ENCODE peak calls at places on chromosomes 7 and 10, in five cellular contexts. N, L, H, I and Z are unnamed samples.

GRCh38 chr10:100969175-100970075 is at the start of gene SEMA4G:
- DNase-seq in N (peak; percentile 36), L (peak; percentile 34), H (peak; percentile 84), I (peak; percentile 23), Z (peak; percentile 22)

GRCh38 chr10:4990217-4990616 is 13.4 kb downstream of the AKR1C2 start:
- DNase-seq in N (no peak), L (no peak), H (no peak), I (no peak), Z (no peak)

GRCh38 chr10:100518761-100519241 is 860 bp downstream of the SEC31B start:
- DNase-seq in N (peak; percentile 73), L (peak; percentile 73), H (no peak), I (peak; percentile 48), Z (peak; percentile 63)

GRCh38 chr7:31027161-31027965 is 24.7 kb upstream of the ADCYAP1R1 start:
- DNase-seq in N (peak; percentile 23), L (no peak), H (peak; percentile 75), I (no peak), Z (no peak)

GRCh38 chr10:35004651-35005050 is 85.5 kb downstream of the CUL2 start:
- DNase-seq in N (no peak), L (peak; percentile 67), H (no peak), I (no peak), Z (no peak)

GRCh38 chr10:103090911-103091310 is 102.2 kb downstream of the NT5C2 start:
- DNase-seq in N (no peak), L (no peak), H (no peak), I (no peak), Z (no peak)

GRCh38 chr7:43220250-43220649 is 107.8 kb downstream of the HECW1 start:
- DNase-seq in N (peak; percentile 27), L (peak; percentile 30), H (no peak), I (no peak), Z (no peak)

GRCh38 chr7:257647-257992 is 32.4 kb upstream of the FOXL3 start:
- DNase-seq in N (no peak), L (no peak), H (no peak), I (no peak), Z (no peak)

GRCh38 chr7:100546129-100546867 is 7.3 kb downstream of the AGFG2 start:
- DNase-seq in N (no peak), L (peak; percentile 45), H (no peak), I (peak; percentile 72), Z (no peak)

GRCh38 chr10:59830601-59831259 is 75.6 kb downstream of the CCDC6 start:
- DNase-seq in N (peak; percentile 80), L (peak; percentile 88), H (no peak), I (no peak), Z (no peak)

GRCh38 chr7:90271753-90272152 is 26.8 kb downstream of the CFAP69 start:
- DNase-seq in N (peak; percentile 76), L (peak; percentile 70), H (no peak), I (no peak), Z (no peak)

GRCh38 chr10:119253433-119254174 is 46.2 kb downstream of the GRK5 start:
- DNase-seq in N (peak; percentile 92), L (peak; percentile 87), H (peak; percentile 65), I (no peak), Z (no peak)

GRCh38 chr10:21888959-21889358 is 114.6 kb downstream of the DNAJC1 start:
- DNase-seq in N (no peak), L (no peak), H (no peak), I (no peak), Z (peak; percentile 93)

GRCh38 chr7:129517931-129518330 is 15.6 kb downstream of the SMKR1 start:
- DNase-seq in N (no peak), L (no peak), H (no peak), I (no peak), Z (no peak)

GRCh38 chr10:93218386-93218785 is 144.7 kb downstream of the CYP26A1 start:
- DNase-seq in N (no peak), L (no peak), H (no peak), I (no peak), Z (no peak)

GRCh38 chr10:124152781-124153600 is 59.6 kb upstream of the CHST15 start:
- DNase-seq in N (peak; percentile 73), L (peak; percentile 95), H (peak; percentile 88), I (no peak), Z (peak; percentile 100)

GRCh38 chr7:134454277-134454676 is 4.6 kb downstream of the AKR1B1 start:
- DNase-seq in N (no peak), L (no peak), H (no peak), I (no peak), Z (no peak)
- H3K4me3 ChIP-seq in N (no peak overlapping the region), L (no peak overlapping the region), H (no peak overlapping the region), I (peak overlapping the region; percentile 0), Z (no peak overlapping the region)

DNA sequence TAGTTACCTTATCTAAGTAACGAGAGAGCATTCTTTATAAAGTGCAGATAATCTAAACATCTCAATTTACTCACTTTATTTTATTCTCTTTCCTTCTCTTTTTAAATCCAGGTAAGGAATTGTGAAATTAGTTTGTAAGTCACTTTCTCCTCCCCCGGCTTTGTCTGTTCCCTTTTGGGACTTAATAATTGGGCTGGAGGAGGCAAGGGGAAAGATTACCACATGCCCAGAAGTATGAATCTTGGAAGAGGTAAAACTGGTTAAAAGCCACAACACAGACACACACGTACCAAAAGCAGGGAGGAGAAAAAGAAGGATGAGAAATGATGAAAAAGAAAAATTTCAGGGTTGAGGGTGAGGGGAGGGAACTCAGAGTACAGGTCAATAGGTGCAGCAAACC is 63.3 kb upstream of the LRRC17 start:
- DNase-seq in N (no peak), L (no peak), H (no peak), I (no peak), Z (no peak)
- H3K4me3 ChIP-seq in N (no peak overlapping the region), L (no peak overlapping the region), H (no peak overlapping the region), I (no peak overlapping the region), Z (no peak overlapping the region)

GRCh38 chr7:33754933-33755928 is 150.1 kb upstream of the BMPER start:
- DNase-seq in N (no peak), L (no peak), H (no peak), I (no peak), Z (no peak)

GRCh38 chr7:33753881-33754525 is 151.3 kb upstream of the BMPER start:
- DNase-seq in N (no peak), L (no peak), H (no peak), I (no peak), Z (no peak)

GRCh38 chr7:33760146-33760545 is 145.2 kb upstream of the BMPER start:
- DNase-seq in N (no peak), L (no peak), H (no peak), I (no peak), Z (no peak)

GRCh38 chr7:33757563-33758165 is 147.7 kb upstream of the BMPER start:
- DNase-seq in N (peak; percentile 78), L (peak; percentile 72), H (no peak), I (no peak), Z (peak; percentile 24)

GRCh38 chr7:33757050-33757449 is 148.3 kb upstream of the BMPER start:
- DNase-seq in N (peak; percentile 42), L (no peak), H (no peak), I (no peak), Z (no peak)
- H3K4me3 ChIP-seq in N (no peak overlapping the region), L (no peak overlapping the region), H (no peak overlapping the region), I (no peak overlapping the region), Z (no peak overlapping the region)

DNA sequence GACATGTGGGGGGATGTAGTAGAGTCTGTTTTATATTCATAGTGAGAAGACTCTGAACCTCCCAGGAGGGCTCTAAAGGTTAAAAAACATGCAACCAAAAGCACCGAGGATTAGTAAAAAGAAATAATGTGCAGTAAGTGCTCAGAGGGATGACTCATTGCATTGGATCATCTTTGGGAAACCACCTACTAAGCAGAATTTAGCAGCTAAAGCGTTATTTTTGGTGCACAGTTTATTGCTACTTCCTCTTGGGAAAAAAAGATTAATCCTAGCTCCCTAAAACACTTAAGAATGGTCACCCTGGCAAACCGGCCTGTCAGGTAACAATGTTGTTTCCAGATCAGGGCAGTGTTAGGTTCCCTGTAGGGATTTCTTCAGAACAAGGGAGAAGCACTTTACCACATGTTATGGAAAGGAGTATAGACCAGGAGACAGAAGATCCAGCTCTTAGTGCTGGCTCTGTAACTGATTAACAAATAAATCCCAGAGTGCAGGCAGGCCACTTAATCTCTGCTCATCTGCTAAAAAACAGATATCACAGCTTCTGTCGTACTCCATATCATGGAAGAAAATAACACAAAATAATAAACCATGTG is 44.8 kb upstream of the FAM133B start:
- DNase-seq in N (peak; percentile 76), L (peak; percentile 70), H (no peak), I (no peak), Z (no peak)
- H3K4me3 ChIP-seq in N (no peak overlapping the region), L (no peak overlapping the region), H (no peak overlapping the region), I (no peak overlapping the region), Z (no peak overlapping the region)

GRCh38 chr7:158976849-158977593 is 120.7 kb downstream of the DYNC2I1 start:
- DNase-seq in N (peak; percentile 80), L (peak; percentile 82), H (peak; percentile 92), I (peak; percentile 82), Z (peak; percentile 88)
- H3K4me3 ChIP-seq in N (peak overlapping the region; percentile 47), L (peak overlapping the region; percentile 62), H (peak overlapping the region; percentile 4), I (peak overlapping the region; percentile 82), Z (peak overlapping the region; percentile 52)

DNA sequence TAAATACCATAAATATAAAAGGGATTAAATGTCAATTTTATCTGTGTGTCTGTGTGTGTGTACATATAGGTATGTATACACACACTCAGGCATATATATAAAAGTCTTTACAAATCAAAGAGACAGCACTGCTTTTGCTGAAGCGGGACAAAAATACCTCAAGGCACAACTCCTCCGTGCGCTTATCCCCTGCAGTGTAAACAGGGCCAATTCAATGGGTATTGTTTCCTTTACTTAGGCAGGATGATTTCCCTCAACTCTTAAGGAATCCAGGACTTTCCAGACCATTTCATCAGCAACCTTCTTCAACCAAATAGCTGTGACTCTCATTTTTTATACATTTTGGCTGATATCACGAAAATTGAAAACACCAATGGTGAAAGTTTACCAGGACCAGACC is 227.7 kb downstream of the CRPPA start:
- DNase-seq in N (no peak), L (no peak), H (no peak), I (no peak), Z (no peak)
- H3K4me3 ChIP-seq in N (no peak overlapping the region), L (no peak overlapping the region), H (no peak overlapping the region), I (no peak overlapping the region), Z (no peak overlapping the region)